ENCODE peak calls at places on chromosomes 6 and 20, in six cellular contexts. I, A, W, U, T and M are unnamed samples.

GRCh38 chr6:57190140-57190539 is 18.0 kb downstream of the BAG2 start:
- DNase-seq in I (no peak), A (no peak), W (no peak), U (no peak), T (peak), M (no peak)

GRCh38 chr20:11394145-11394833 is 523.4 kb upstream of the BTBD3 start:
- DNase-seq in I (peak), A (no peak), W (no peak), U (no peak), T (no peak), M (no peak)

GRCh38 chr6:163745566-163746400 is 331.3 kb downstream of the QKI start:
- DNase-seq in I (peak), A (no peak), W (no peak), U (no peak), T (peak), M (peak)

GRCh38 chr6:68756454-68757375 is 121.6 kb downstream of the ADGRB3 start:
- DNase-seq in I (no peak), A (no peak), W (no peak), U (no peak), T (no peak), M (no peak)

GRCh38 chr6:149200282-149200936 is 117.1 kb upstream of the TAB2 start:
- DNase-seq in I (no peak), A (no peak), W (no peak), U (no peak), T (no peak), M (no peak)

GRCh38 chr6:106316376-106316769 is 9.2 kb downstream of the ATG5 start:
- DNase-seq in I (no peak), A (no peak), W (no peak), U (no peak), T (no peak), M (no peak)

GRCh38 chr20:45725134-45725533 is 3.0 kb downstream of the SPINT4 start:
- DNase-seq in I (no peak), A (no peak), W (no peak), U (no peak), T (no peak), M (no peak)

GRCh38 chr6:36334832-36335459 is 1.7 kb downstream of the BNIP5 start:
- DNase-seq in I (no peak), A (peak), W (no peak), U (no peak), T (no peak), M (peak)

GRCh38 chr6:485655-486054 is 94.1 kb downstream of the IRF4 start:
- DNase-seq in I (no peak), A (no peak), W (no peak), U (no peak), T (no peak), M (no peak)

GRCh38 chr6:22294301-22294700 is 2.5 kb downstream of the PRL start:
- DNase-seq in I (no peak), A (no peak), W (no peak), U (no peak), T (no peak), M (no peak)

GRCh38 chr6:2942916-2943563 is 28.3 kb downstream of the SERPINB6 start:
- DNase-seq in I (no peak), A (no peak), W (no peak), U (peak), T (no peak), M (no peak)

GRCh38 chr6:90274481-90275030 is 22.1 kb downstream of the BACH2 start:
- DNase-seq in I (no peak), A (no peak), W (peak), U (peak), T (no peak), M (no peak)

GRCh38 chr6:26484161-26484560 is 15.9 kb upstream of the BTN1A1 start:
- DNase-seq in I (no peak), A (no peak), W (no peak), U (no peak), T (no peak), M (no peak)

GRCh38 chr6:166173292-166173951 is 5.8 kb upstream of the TBXT start:
- DNase-seq in I (no peak), A (peak), W (peak), U (no peak), T (no peak), M (no peak)

GRCh38 chr6:12592634-12593033 is 123.9 kb upstream of the PHACTR1 start:
- DNase-seq in I (peak), A (peak), W (peak), U (no peak), T (no peak), M (peak)

GRCh38 chr6:134020543-134020942 is 31.9 kb downstream of the SLC2A12 start:
- DNase-seq in I (no peak), A (no peak), W (no peak), U (no peak), T (no peak), M (no peak)

GRCh38 chr20:15359056-15359455 is 1021.6 kb upstream of the FLRT3 start:
- DNase-seq in I (no peak), A (no peak), W (no peak), U (no peak), T (peak), M (no peak)

GRCh38 chr6:150898390-150899170 is 33.1 kb downstream of the MTHFD1L start:
- DNase-seq in I (no peak), A (no peak), W (no peak), U (no peak), T (no peak), M (no peak)

GRCh38 chr6:161318456-161318855 is 44.6 kb upstream of the AGPAT4 start:
- DNase-seq in I (no peak), A (peak), W (no peak), U (no peak), T (no peak), M (no peak)

GRCh38 chr6:132813173-132813856 is 1.1 kb upstream of the RPS12 start:
- DNase-seq in I (no peak), A (peak), W (peak), U (peak), T (no peak), M (peak)

GRCh38 chr6:56524891-56525703 is 117.6 kb downstream of the DST start:
- DNase-seq in I (no peak), A (no peak), W (no peak), U (no peak), T (peak), M (no peak)

GRCh38 chr6:152859225-152859624 is 108.6 kb downstream of the VIP start:
- DNase-seq in I (no peak), A (no peak), W (no peak), U (no peak), T (no peak), M (no peak)

GRCh38 chr6:17885889-17886576 is 101.4 kb downstream of the KIF13A start:
- DNase-seq in I (no peak), A (no peak), W (no peak), U (no peak), T (no peak), M (no peak)

GRCh38 chr20:62501801-62502495 is 26.2 kb upstream of the GATA5 start:
- DNase-seq in I (peak), A (peak), W (no peak), U (peak), T (peak), M (no peak)

GRCh38 chr20:33659341-33660034 is 2.6 kb upstream of the C20orf144 start:
- DNase-seq in I (no peak), A (no peak), W (no peak), U (no peak), T (no peak), M (no peak)

GRCh38 chr6:24495516-24495847 is 713 bp downstream of the ALDH5A1 start:
- DNase-seq in I (no peak), A (peak), W (peak), U (peak), T (no peak), M (peak)